ENCODE peak calls at places on chromosomes 4 and X, in four cellular contexts. A, S, X and F are unnamed samples.

GRCh38 chrX:123962006-123962485 is 540 bp downstream of the STAG2 start:
- DNase-seq in S (peak; percentile 39), A (peak; percentile 76), X (no peak), F (no peak)

GRCh38 chr4:47462799-47463234 is 685 bp downstream of the COMMD8 start:
- DNase-seq in A (no peak), S (no peak), X (no peak), F (peak; percentile 3)

GRCh38 chrX:22520128-22520828 is 247.6 kb downstream of the CBLL2 start:
- DNase-seq in X (no peak), S (no peak), A (no peak), F (no peak)

GRCh38 chr4:23827971-23828680 is 61.7 kb downstream of the PPARGC1A start:
- DNase-seq in S (no peak), A (no peak), X (no peak), F (peak; percentile 36)

GRCh38 chr4:29558789-29559188 is 1161.4 kb upstream of the PCDH7 start:
- DNase-seq in X (no peak), A (no peak), S (no peak), F (no peak)

GRCh38 chr4:16293205-16293860 is 67.1 kb upstream of the TAPT1 start:
- DNase-seq in S (no peak), X (no peak), A (no peak), F (no peak)

GRCh38 chrX:31130457-31131215 is 58.8 kb upstream of the FTHL17 start:
- DNase-seq in X (no peak), A (no peak), S (no peak), F (no peak)

GRCh38 chrX:140822184-140822583 is 112.6 kb downstream of the LINC00632 start:
- DNase-seq in A (no peak), S (no peak), X (no peak), F (no peak)

GRCh38 chr4:94523617-94524016 is 71.9 kb downstream of the PDLIM5 start:
- DNase-seq in X (no peak), A (peak; percentile 50), S (no peak), F (peak; percentile 59)

GRCh38 chr4:146275370-146275769 is 61.0 kb downstream of the REELD1 start:
- DNase-seq in X (no peak), A (no peak), S (no peak), F (no peak)

GRCh38 chr4:102439835-102440234 is 61.3 kb upstream of the NFKB1 start:
- DNase-seq in A (peak; percentile 38), S (peak; percentile 8), X (peak; percentile 61), F (peak; percentile 84)

GRCh38 chrX:15914486-15914885 is 59.9 kb upstream of the AP1S2 start:
- DNase-seq in S (no peak), X (no peak), A (no peak), F (no peak)

GRCh38 chr4:84279678-84280077 is 219.4 kb downstream of the NKX6-1 start:
- DNase-seq in X (no peak), S (no peak), A (no peak), F (no peak)

GRCh38 chrX:123167621-123168020 is 16.5 kb upstream of the GRIA3 start:
- DNase-seq in A (no peak), S (no peak), X (no peak), F (no peak)

GRCh38 chr4:112664611-112665010 is 27.7 kb downstream of the LARP7 start:
- DNase-seq in S (no peak), A (no peak), X (no peak), F (peak; percentile 6)

GRCh38 chr4:168883513-168883912 is 126.5 kb downstream of the CBR4 start:
- DNase-seq in X (no peak), A (no peak), S (no peak), F (peak; percentile 81)

GRCh38 chr4:8913121-8913857 is 41.6 kb upstream of the HMX1 start:
- DNase-seq in S (no peak), X (no peak), A (no peak), F (no peak)

GRCh38 chrX:116204947-116205346 is 34.4 kb downstream of the AGTR2 start:
- DNase-seq in X (peak; percentile 1), A (no peak), S (peak; percentile 0), F (no peak)

GRCh38 chr4:145619639-145619996 is 433 bp downstream of the MMAA start:
- DNase-seq in X (peak; percentile 81), A (no peak), S (peak; percentile 48), F (peak; percentile 57)

GRCh38 chrX:4550018-4550417 is 836.6 kb upstream of the PRKX start:
- DNase-seq in S (no peak), A (no peak), X (no peak), F (no peak)

GRCh38 chrX:53045002-53045401 is 3.6 kb upstream of the GPR173 start:
- DNase-seq in X (no peak), A (no peak), S (no peak), F (no peak)

GRCh38 chrX:10010686-10011085 is 43.5 kb downstream of the CLDN34 start:
- DNase-seq in X (peak; percentile 67), S (no peak), A (no peak), F (peak; percentile 70)

GRCh38 chr4:4990857-4991540 is 28.3 kb downstream of the CYTL1 start:
- DNase-seq in S (peak; percentile 65), A (peak; percentile 44), X (no peak), F (peak; percentile 62)

GRCh38 chrX:78945186-78945912 is at the start of gene P2RY10:
- DNase-seq in S (no peak), X (no peak), A (no peak), F (no peak)

GRCh38 chrX:150456941-150457340 is 93.8 kb downstream of the MAMLD1 start:
- DNase-seq in X (no peak), A (no peak), S (no peak), F (no peak)

GRCh38 chrX:10350991-10351390 is 194.2 kb downstream of the CLCN4 start:
- DNase-seq in A (no peak), S (no peak), X (no peak), F (peak; percentile 41)

GRCh38 chr4:104677122-104677521 is 182.4 kb upstream of the CXXC4 start:
- DNase-seq in S (no peak), X (no peak), A (peak; percentile 2), F (no peak)

DNA sequence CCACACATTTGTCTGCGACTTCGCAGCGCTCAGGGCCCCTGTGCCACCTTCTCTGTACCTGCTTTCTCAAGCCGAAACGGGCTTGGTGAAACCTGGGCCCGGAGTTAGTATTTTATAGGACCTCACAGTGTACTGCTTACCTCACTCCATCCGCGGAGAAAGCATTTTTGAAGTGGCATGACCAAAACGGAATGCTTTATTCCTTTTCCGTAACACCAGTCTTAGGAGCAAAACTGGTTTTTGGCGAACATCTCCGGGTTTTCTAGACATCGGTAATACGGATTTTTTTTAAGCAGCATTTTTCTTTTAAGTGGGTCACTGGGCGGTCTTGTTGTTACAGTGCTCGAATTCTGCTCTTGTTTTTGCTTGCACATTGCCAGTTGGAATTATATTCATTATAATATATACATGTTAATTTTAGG is 3.6 kb downstream of the ZIC3 start:
- DNase-seq in A (no peak), S (no peak), X (no peak), F (no peak)
- TF ChIP-seq CEBPB in A (no peak), S (no peak), X (no peak), F (no peak)

DNA sequence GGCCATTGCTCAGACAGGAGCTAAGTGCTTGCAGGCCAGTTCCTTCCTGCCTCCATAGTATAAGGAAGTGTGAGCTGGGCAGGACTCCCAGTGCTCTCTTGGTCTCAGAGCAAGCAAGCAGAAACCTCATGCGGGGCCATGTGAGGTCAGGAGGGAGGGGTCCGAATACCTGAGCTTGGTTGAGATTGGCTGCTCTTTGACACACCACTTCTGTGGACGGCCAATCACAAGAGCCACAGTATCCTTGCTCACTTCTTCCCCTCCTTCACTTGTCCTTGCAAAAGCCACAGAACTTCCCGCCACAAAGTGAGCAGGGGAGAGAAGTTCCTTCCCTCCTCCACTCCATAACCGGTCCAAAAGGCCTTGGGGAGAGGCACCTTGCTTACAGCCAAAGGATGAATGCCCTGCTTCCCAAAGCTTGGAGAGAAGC is 56.7 kb downstream of the PRPS1 start:
- DNase-seq in X (no peak), S (no peak), A (peak; percentile 81), F (no peak)
- TF ChIP-seq MAZ in X (no peak), S (no peak), A (no peak), F (no peak)

DNA sequence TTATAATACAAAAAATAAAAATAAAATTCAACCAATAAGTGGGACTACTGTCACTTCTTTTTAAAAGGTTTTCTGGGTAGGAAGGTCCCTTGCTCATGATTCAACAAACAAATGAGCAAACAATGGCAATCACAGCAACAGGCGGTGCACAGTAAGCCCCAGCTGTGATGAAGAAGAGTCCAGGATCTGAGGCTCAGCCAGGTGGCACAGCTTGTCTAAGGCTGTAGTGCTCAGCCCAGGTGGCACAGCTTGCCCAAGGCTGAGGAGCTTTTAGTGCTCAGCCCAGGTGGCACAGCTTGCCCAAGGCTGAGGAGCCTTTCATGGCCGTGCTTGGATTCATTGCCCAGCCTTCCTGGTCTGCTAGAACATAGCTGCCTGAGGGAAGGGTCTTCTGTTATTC is 75.0 kb downstream of the ZFYVE28 start:
- DNase-seq in X (no peak), A (no peak), S (no peak), F (no peak)
- TF ChIP-seq CEBPB in X (no peak), A (no peak), S (no peak), F (no peak)

GRCh38 chr4:37652747-37653527 is 33.2 kb downstream of the RELL1 start:
- DNase-seq in A (no peak), S (no peak), X (no peak), F (no peak)
- TF ChIP-seq MAZ in A (no peak), S (no peak), X (no peak), F (no peak)

DNA sequence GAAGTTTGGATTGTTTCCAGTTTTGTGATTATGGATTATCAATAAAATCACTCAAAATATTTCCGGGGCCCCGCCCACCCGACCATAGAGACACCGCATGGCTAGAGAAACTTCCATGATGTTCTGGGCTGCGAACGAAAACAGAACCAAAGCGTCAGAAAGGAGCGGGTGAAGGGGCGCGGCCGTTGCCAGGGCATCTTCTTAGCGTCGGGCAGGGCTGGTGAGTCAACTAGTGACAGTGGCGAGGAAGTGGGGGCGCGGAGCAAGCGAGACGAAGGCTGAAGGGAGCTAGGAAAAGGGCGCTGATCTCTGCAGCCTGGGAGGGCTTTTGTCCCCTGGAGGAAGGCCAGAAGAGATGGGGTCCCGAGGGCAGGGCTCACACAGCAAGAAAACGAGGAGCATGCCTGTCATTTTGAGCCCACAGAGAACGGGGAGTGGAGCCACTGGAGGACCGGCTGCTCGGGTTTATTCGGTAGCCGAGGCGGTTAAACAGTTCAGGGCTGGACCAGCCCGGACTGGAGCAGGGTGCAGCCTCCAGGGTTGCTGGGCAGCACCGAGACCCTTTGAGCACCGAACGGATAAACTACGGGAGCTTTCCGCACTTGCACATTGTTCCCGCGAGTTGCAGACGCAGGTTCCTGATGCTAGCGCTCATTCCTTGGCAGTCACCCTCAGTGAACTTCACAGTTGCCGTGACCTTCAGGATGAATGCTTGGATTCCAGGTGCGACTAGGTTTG is 298.1 kb upstream of the TRPC5 start:
- DNase-seq in S (no peak), A (no peak), X (no peak), F (no peak)
- TF ChIP-seq CEBPB in S (no peak), A (no peak), X (no peak), F (no peak)